ENCODE peak calls at places on chromosomes 2 and 18, in four cellular contexts. Z is stimulated activated CD8-positive, alpha-beta memory T cell treated with anti-CD3 and anti-CD28 coated beads, Interleukin-2, amount 100 ng/mL, for 48 hours; Y is cardiac fibroblast; G is SW 1271. A is an unnamed sample.

GRCh38 chr2:119264781-119265692 is 41.4 kb downstream of the STEAP3 start:
- DNase-seq in Z (peak), Y (peak), G (peak), A (peak)

GRCh38 chr18:32469691-32470131 is 971 bp downstream of the GAREM1 start:
- DNase-seq in Z (no peak), Y (peak), G (no peak), A (no peak)

GRCh38 chr2:196268538-196269338 is 97.4 kb upstream of the STK17B start:
- DNase-seq in Z (no peak), Y (no peak), G (no peak), A (no peak)

GRCh38 chr2:65357959-65358294 is 74.5 kb downstream of the SPRED2 start:
- DNase-seq in Z (no peak), Y (no peak), G (no peak), A (no peak)

GRCh38 chr2:2843969-2844548 is 513.0 kb upstream of the MYT1L start:
- DNase-seq in Z (no peak), Y (no peak), G (no peak), A (no peak)

GRCh38 chr18:3266062-3266608 is 4.2 kb downstream of the MYL12B start:
- DNase-seq in Z (no peak), Y (no peak), G (no peak), A (no peak)

GRCh38 chr2:239322414-239323086 is 78.3 kb downstream of the HDAC4 start:
- DNase-seq in Z (no peak), Y (peak), G (no peak), A (no peak)

GRCh38 chr2:7452110-7452851 is 535.1 kb downstream of the RNF144A start:
- DNase-seq in Z (no peak), Y (no peak), G (no peak), A (no peak)

GRCh38 chr18:74976331-74976909 is 232.5 kb downstream of the PTGR3 start:
- DNase-seq in Z (no peak), Y (no peak), G (no peak), A (no peak)

GRCh38 chr2:26340831-26341230 is 5.1 kb upstream of the SELENOI start:
- DNase-seq in Z (no peak), Y (no peak), G (no peak), A (no peak)

GRCh38 chr2:142075826-142076225 is 55.0 kb downstream of the LRP1B start:
- DNase-seq in Z (no peak), Y (no peak), G (no peak), A (no peak)

GRCh38 chr2:196987654-196988364 is 61.3 kb upstream of the PGAP1 start:
- DNase-seq in Z (no peak), Y (peak), G (peak), A (no peak)

GRCh38 chr2:39385172-39385571 is 51.9 kb downstream of the MAP4K3 start:
- DNase-seq in Z (no peak), Y (no peak), G (no peak), A (no peak)

GRCh38 chr18:62288669-62289016 is 36.5 kb upstream of the TNFRSF11A start:
- DNase-seq in Z (no peak), Y (no peak), G (no peak), A (no peak)

GRCh38 chr2:8094571-8094970 is 587.3 kb upstream of the ID2 start:
- DNase-seq in Z (no peak), Y (no peak), G (no peak), A (no peak)

GRCh38 chr2:25617948-25618646 is 55.3 kb downstream of the DTNB start:
- DNase-seq in Z (no peak), Y (peak), G (no peak), A (no peak)

GRCh38 chr18:12113999-12114646 is 20.5 kb downstream of the ANKRD62 start:
- DNase-seq in Z (no peak), Y (no peak), G (no peak), A (no peak)

GRCh38 chr2:127465258-127465657 is 47.0 kb downstream of the PROC start:
- DNase-seq in Z (no peak), Y (no peak), G (no peak), A (no peak)

GRCh38 chr2:242043538-242044205 is 174.1 kb downstream of the RTP5 start:
- DNase-seq in Z (no peak), Y (no peak), G (no peak), A (no peak)

GRCh38 chr2:33488715-33489540 is 12.5 kb downstream of the RASGRP3 start:
- DNase-seq in Z (no peak), Y (no peak), G (no peak), A (no peak)

GRCh38 chr2:190514676-190515075 is 19.8 kb downstream of the NEMP2 start:
- DNase-seq in Z (no peak), Y (no peak), G (no peak), A (no peak)

GRCh38 chr2:71690876-71691275 is 237.5 kb downstream of the DYSF start:
- DNase-seq in Z (no peak), Y (no peak), G (no peak), A (no peak)

GRCh38 chr2:26193578-26194231 is 20.8 kb downstream of the GAREM2 start:
- DNase-seq in Z (no peak), Y (no peak), G (no peak), A (no peak)

GRCh38 chr2:45337396-45337795 is 273.7 kb downstream of the SRBD1 start:
- DNase-seq in Z (no peak), Y (no peak), G (no peak), A (no peak)

GRCh38 chr2:81136296-81136695 is 831.7 kb upstream of the LRRTM1 start:
- DNase-seq in Z (no peak), Y (no peak), G (no peak), A (no peak)

A was measured in neural crest cell.